ENCODE peak calls at places on chromosomes 1 and 21, in four cellular contexts. H is CD8-positive, alpha-beta T cell; S is pancreas; M is B cell. B is an unnamed sample.

GRCh38 chr1:224505454-224506093 is 71.0 kb upstream of the WDR26 start:
- DNase-seq in S (no peak), H (no peak), M (no peak), B (no peak)

GRCh38 chr1:69088556-69088955 is 479.2 kb upstream of the LRRC7 start:
- DNase-seq in H (no peak), M (no peak), S (no peak), B (no peak)

GRCh38 chr1:198623920-198624647 is 14.8 kb upstream of the PTPRC start:
- DNase-seq in H (no peak), M (no peak), S (no peak), B (peak; percentile 78)

GRCh38 chr1:150233359-150234308 is 2.3 kb downstream of the ANP32E start:
- DNase-seq in S (peak; percentile 24), M (peak; percentile 38), H (peak; percentile 16), B (no peak)

GRCh38 chr1:40980068-40980452 is 564 bp downstream of the CTPS1 start:
- DNase-seq in H (no peak), M (no peak), S (no peak), B (no peak)

GRCh38 chr1:41672641-41673313 is 188.3 kb upstream of the EDN2 start:
- DNase-seq in M (no peak), S (no peak), H (no peak), B (peak; percentile 46)

GRCh38 chr1:107572674-107573205 is 392.2 kb downstream of the VAV3 start:
- DNase-seq in S (no peak), M (no peak), H (no peak), B (peak; percentile 14)

GRCh38 chr1:84073266-84073665 is 70.8 kb upstream of the PRKACB start:
- DNase-seq in H (no peak), M (no peak), S (no peak), B (peak; percentile 12)

GRCh38 chr21:36909901-36910561 is 56.4 kb downstream of the HLCS start:
- DNase-seq in S (no peak), M (no peak), H (no peak), B (peak; percentile 98)

GRCh38 chr1:221741364-221741970 is 422 bp downstream of the DUSP10 start:
- DNase-seq in M (peak; percentile 53), H (no peak), S (peak; percentile 29), B (peak; percentile 49)

GRCh38 chr1:164311376-164311775 is 247.6 kb upstream of the PBX1 start:
- DNase-seq in S (no peak), M (no peak), H (no peak), B (no peak)

GRCh38 chr1:207497951-207498350 is 2.0 kb downstream of the CR1 start:
- DNase-seq in M (no peak), H (no peak), S (no peak), B (no peak)

GRCh38 chr1:166189126-166189525 is 22.3 kb upstream of the FAM78B start:
- DNase-seq in S (no peak), M (no peak), H (no peak), B (no peak)

GRCh38 chr1:58895082-58895481 is 111.2 kb upstream of the JUN start:
- DNase-seq in H (no peak), M (no peak), S (no peak), B (no peak)

GRCh38 chr1:9593492-9594465 is 5.1 kb downstream of the TMEM201 start:
- DNase-seq in M (peak; percentile 60), H (peak; percentile 32), S (peak; percentile 49), B (peak; percentile 62)

GRCh38 chr1:29398431-29398830 is 162.1 kb downstream of the PTPRU start:
- DNase-seq in S (no peak), M (no peak), H (no peak), B (no peak)

GRCh38 chr1:10717296-10718082 is 79.0 kb downstream of the CASZ1 start:
- DNase-seq in M (no peak), S (no peak), H (no peak), B (no peak)

GRCh38 chr1:45953934-45954333 is 150.5 kb downstream of the MAST2 start:
- DNase-seq in H (no peak), M (no peak), S (no peak), B (no peak)

GRCh38 chr21:17454315-17455027 is 58.4 kb upstream of the CXADR start:
- DNase-seq in M (no peak), S (peak; percentile 80), H (no peak), B (peak; percentile 98)

GRCh38 chr1:161928056-161928455 is 95.6 kb downstream of the OLFML2B start:
- DNase-seq in M (no peak), H (no peak), S (no peak), B (no peak)

GRCh38 chr1:28971980-28972771 is 57.8 kb downstream of the EPB41 start:
- DNase-seq in M (no peak), S (no peak), H (no peak), B (peak; percentile 95)

GRCh38 chr1:65026235-65026634 is 59.9 kb upstream of the JAK1 start:
- DNase-seq in S (no peak), M (no peak), H (no peak), B (no peak)

GRCh38 chr1:33365560-33365997 is 44.7 kb upstream of the A3GALT2 start:
- DNase-seq in H (no peak), S (no peak), M (no peak), B (peak; percentile 47)

GRCh38 chr1:43924516-43924915 is 9.1 kb upstream of the ARTN start:
- DNase-seq in M (no peak), S (no peak), H (no peak), B (no peak)

GRCh38 chr1:230822092-230822581 is 46.2 kb downstream of the C1orf198 start:
- DNase-seq in M (no peak), H (no peak), S (no peak), B (no peak)

GRCh38 chr1:172416482-172417035 is 3.9 kb upstream of the C1orf105 start:
- DNase-seq in H (no peak), S (no peak), M (no peak), B (no peak)

GRCh38 chr1:67536957-67537646 is 106.9 kb upstream of the SERBP1 start:
- DNase-seq in S (no peak), M (no peak), H (no peak), B (no peak)

GRCh38 chr1:168009322-168009721 is 72.5 kb upstream of the MPC2 start:
- DNase-seq in M (no peak), S (no peak), H (no peak), B (no peak)

GRCh38 chr1:9495854-9496374 is 43.4 kb upstream of the SLC25A33 start:
- DNase-seq in H (no peak), M (no peak), S (no peak), B (no peak)

GRCh38 chr21:39125752-39126485 is 57.3 kb downstream of the PSMG1 start:
- DNase-seq in S (peak; percentile 45), M (no peak), H (no peak), B (peak; percentile 64)

GRCh38 chr1:184258525-184258924 is 128.3 kb upstream of the C1orf21 start:
- DNase-seq in S (no peak), M (no peak), H (no peak), B (no peak)

GRCh38 chr1:208809876-208810275 is 565.7 kb upstream of the PLXNA2 start:
- DNase-seq in S (peak; percentile 19), H (no peak), M (no peak), B (no peak)

GRCh38 chr1:208808301-208808700 is 564.1 kb upstream of the PLXNA2 start:
- DNase-seq in M (no peak), S (no peak), H (no peak), B (no peak)

GRCh38 chr1:208803371-208803811 is 559.2 kb upstream of the PLXNA2 start:
- DNase-seq in M (no peak), H (no peak), S (no peak), B (no peak)

GRCh38 chr1:208807446-208808117 is 563.4 kb upstream of the PLXNA2 start:
- DNase-seq in M (no peak), S (no peak), H (no peak), B (no peak)
- TF ChIP-seq CTCF in M (no peak), S (no peak), H (no peak), B (no peak)

GRCh38 chr1:70314706-70315304 is 39.7 kb downstream of the ANKRD13C start:
- DNase-seq in H (no peak), M (no peak), S (no peak), B (no peak)
- TF ChIP-seq CTCF in H (no peak), M (no peak), S (no peak), B (no peak)

GRCh38 chr1:4728319-4729107 is 74.1 kb downstream of the AJAP1 start:
- DNase-seq in H (no peak), M (no peak), S (no peak), B (no peak)

GRCh38 chr1:4725416-4725815 is 71.0 kb downstream of the AJAP1 start:
- DNase-seq in S (no peak), H (no peak), M (no peak), B (no peak)

GRCh38 chr1:4724695-4725250 is 70.4 kb downstream of the AJAP1 start:
- DNase-seq in S (no peak), H (no peak), M (no peak), B (no peak)

GRCh38 chr1:4729108-4729506 is 74.7 kb downstream of the AJAP1 start:
- DNase-seq in H (no peak), S (no peak), M (no peak), B (no peak)

DNA sequence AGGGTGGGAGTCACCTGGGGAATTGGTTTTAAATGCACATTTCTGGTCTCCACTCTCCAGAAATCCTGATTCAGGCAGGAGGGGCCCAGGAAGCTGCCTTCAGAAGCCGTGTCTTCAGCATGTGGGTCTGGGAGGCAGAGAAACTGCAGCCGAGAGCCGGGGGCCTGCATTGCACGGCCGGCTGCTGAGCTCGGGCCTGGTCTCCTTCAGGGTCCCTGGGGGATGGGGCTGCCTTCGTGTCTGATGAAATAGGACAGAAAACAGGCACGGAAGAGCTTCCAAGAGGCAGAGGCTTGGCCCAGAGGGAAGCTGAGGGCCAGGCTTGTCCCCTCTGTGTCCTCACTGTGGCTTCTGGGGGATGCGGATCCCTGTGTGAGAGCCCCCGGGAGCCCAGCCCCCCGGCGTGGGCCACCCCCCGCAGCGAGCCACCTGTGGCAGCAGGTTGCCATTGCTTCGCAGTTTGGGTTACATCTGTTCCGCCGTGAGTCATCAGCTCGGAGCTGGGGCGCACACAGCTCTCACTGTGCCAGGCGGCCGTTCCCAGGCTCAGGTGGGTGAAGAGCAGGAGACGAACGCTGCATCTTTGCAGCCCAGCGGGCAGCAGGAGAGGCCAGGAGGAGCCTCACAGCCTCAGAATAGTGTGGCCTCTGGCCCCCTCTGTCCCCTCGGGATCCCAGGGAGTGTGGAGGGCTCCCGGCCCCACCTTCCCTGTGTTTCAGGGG is 72.4 kb downstream of the AJAP1 start:
- DNase-seq in H (no peak), M (no peak), S (no peak), B (no peak)
- TF ChIP-seq CTCF in H (no peak), M (no peak), S (no peak), B (no peak)

GRCh38 chr1:145849356-145850165 is 4.1 kb downstream of the NUDT17 start:
- DNase-seq in H (no peak), M (no peak), S (no peak), B (peak; percentile 50)

GRCh38 chr1:145847827-145848226 is 2.4 kb downstream of the NUDT17 start:
- DNase-seq in M (no peak), H (no peak), S (no peak), B (no peak)

GRCh38 chr1:145845514-145846161 is at the start of gene NUDT17:
- DNase-seq in M (peak; percentile 86), S (peak; percentile 77), H (peak; percentile 82), B (peak; percentile 64)

GRCh38 chr1:145845144-145845513 is 301 bp upstream of the NUDT17 start:
- DNase-seq in S (no peak), M (peak; percentile 73), H (no peak), B (no peak)

DNA sequence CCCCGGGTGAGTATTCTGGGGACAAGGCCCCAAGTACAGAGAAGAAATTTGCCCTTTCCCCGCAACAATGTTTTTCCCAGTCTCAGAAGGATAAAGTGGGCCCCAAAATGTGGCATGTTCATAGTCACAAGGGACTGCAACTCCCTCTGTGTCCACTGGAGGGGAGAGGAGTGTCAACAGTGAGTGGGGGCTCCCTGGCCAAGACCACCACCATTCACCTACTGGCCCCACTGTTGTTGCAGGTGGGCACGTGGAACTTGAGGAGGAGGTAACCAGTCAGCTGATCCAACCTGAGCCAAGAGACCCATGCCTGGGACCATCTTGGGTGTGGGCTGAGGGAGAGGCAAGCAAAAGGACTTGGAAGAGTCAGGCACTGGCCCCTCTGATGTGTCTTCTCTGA is 761 bp downstream of the NUDT17 start:
- DNase-seq in M (peak; percentile 66), S (no peak), H (peak; percentile 32), B (peak; percentile 30)
- TF ChIP-seq CTCF in M (peak; percentile 18), S (peak; percentile 41), H (peak; percentile 39), B (peak; percentile 75)

B was measured in HFFc6.